ENCODE peak calls at places on chromosome 9, in eight cellular contexts. R is left cardiac atrium; O is HEK293T; V is stimulated activated CD4-positive, alpha-beta T cell treated with anti-CD3 and anti-CD28 coated beads, Interleukin-2, amount 100 ng/mL, for 48 hours; L is endothelial cell of umbilical vein; G is NCI-H2081; W is endothelial cell; S is stimulated activated CD8-positive, alpha-beta memory T cell treated with anti-CD3 and anti-CD28 coated beads, Interleukin-2, amount 100 ng/mL, for 48 hours. E is an unnamed sample.

GRCh38 chr9:109745335-109746283 is 34.4 kb upstream of the PALM2AKAP2 start:
- DNase-seq in R (peak; percentile 74), O (peak; percentile 55), V (no peak), L (no peak), G (no peak), W (no peak), S (no peak), E (no peak)

GRCh38 chr9:89905628-89906338 is 301.0 kb downstream of the GADD45G start:
- DNase-seq in R (no peak), O (no peak), V (no peak), L (no peak), G (no peak), W (no peak), S (no peak), E (no peak)

GRCh38 chr9:34993502-34994428 is 4.2 kb downstream of the DNAJB5 start:
- DNase-seq in R (peak; percentile 90), O (no peak), V (no peak), L (peak; percentile 52), G (peak; percentile 67), W (no peak), S (no peak), E (peak; percentile 21)

GRCh38 chr9:84153885-84154284 is 173.3 kb downstream of the RMI1 start:
- DNase-seq in R (no peak), O (no peak), V (no peak), L (no peak), G (no peak), W (no peak), S (no peak), E (no peak)

GRCh38 chr9:137296214-137297059 is 5.6 kb downstream of the NRARP start:
- DNase-seq in R (peak; percentile 86), O (no peak), V (no peak), L (peak; percentile 93), G (no peak), W (peak; percentile 47), S (no peak), E (no peak)

GRCh38 chr9:129544766-129545165 is 76.1 kb downstream of the C9orf50 start:
- DNase-seq in R (no peak), O (no peak), V (no peak), L (no peak), G (no peak), W (no peak), S (no peak), E (no peak)

GRCh38 chr9:126478216-126478981 is 135.3 kb upstream of the LMX1B start:
- DNase-seq in R (no peak), O (no peak), V (no peak), L (no peak), G (no peak), W (no peak), S (no peak), E (no peak)

GRCh38 chr9:69036319-69036718 is 767 bp downstream of the FXN start:
- DNase-seq in R (no peak), O (no peak), V (peak; percentile 11), L (no peak), G (no peak), W (no peak), S (no peak), E (no peak)

GRCh38 chr9:23779220-23779619 is 46.8 kb downstream of the ELAVL2 start:
- DNase-seq in R (no peak), O (peak; percentile 34), V (no peak), L (no peak), G (no peak), W (peak; percentile 9), S (no peak), E (no peak)

GRCh38 chr9:133779081-133779480 is 40.9 kb upstream of the SARDH start:
- DNase-seq in R (no peak), O (no peak), V (no peak), L (no peak), G (no peak), W (no peak), S (no peak), E (no peak)

GRCh38 chr9:3746296-3747275 is 220.8 kb upstream of the RFX3 start:
- DNase-seq in R (no peak), O (no peak), V (peak; percentile 16), L (no peak), G (no peak), W (no peak), S (no peak), E (no peak)

GRCh38 chr9:127122176-127123151 is at the start of gene ANGPTL2:
- DNase-seq in R (peak; percentile 94), O (no peak), V (no peak), L (peak; percentile 94), G (peak; percentile 33), W (peak; percentile 59), S (peak; percentile 4), E (peak; percentile 18)

GRCh38 chr9:34987160-34988040 is 2.1 kb upstream of the DNAJB5 start:
- DNase-seq in R (no peak), O (no peak), V (no peak), L (no peak), G (no peak), W (no peak), S (no peak), E (no peak)

GRCh38 chr9:113602126-113603119 is 138.9 kb downstream of the RGS3 start:
- DNase-seq in R (peak; percentile 89), O (peak; percentile 33), V (peak; percentile 71), L (peak; percentile 63), G (peak; percentile 84), W (no peak), S (peak; percentile 72), E (peak; percentile 84)

GRCh38 chr9:97753364-97753763 is 56.2 kb upstream of the XPA start:
- DNase-seq in R (no peak), O (no peak), V (no peak), L (no peak), G (no peak), W (no peak), S (no peak), E (no peak)

GRCh38 chr9:22146604-22147003 is 137.5 kb upstream of the CDKN2B start:
- DNase-seq in R (no peak), O (no peak), V (no peak), L (no peak), G (no peak), W (no peak), S (no peak), E (no peak)

E was measured in KBM-7.